ENCODE peak calls at places on chromosomes 2 and 18, in ten cellular contexts. One of them, this sample, is unnamed.

GRCh38 chr2:675460-675859 is 1.7 kb downstream of the TMEM18 start:
- DNase-seq in GM06990: no peak
- DNase-seq in endodermal cell: peak; percentile 42
- DNase-seq in astrocyte of the spinal cord: no peak
- DNase-seq in AG09319: no peak
- DNase-seq in heart left ventricle: no peak
- DNase-seq in left ventricle myocardium inferior: no peak
- DNase-seq in AG04450: no peak
- DNase-seq in B cell: no peak
- DNase-seq in body of pancreas: no peak
- DNase-seq in this sample: no peak

GRCh38 chr2:176096986-176097819 is 2.4 kb upstream of the HOXD12 start:
- DNase-seq in heart left ventricle: peak; percentile 50
- DNase-seq in astrocyte of the spinal cord: peak; percentile 58
- DNase-seq in endodermal cell: peak; percentile 96
- DNase-seq in GM06990: peak; percentile 67
- DNase-seq in AG04450: peak; percentile 10
- DNase-seq in left ventricle myocardium inferior: peak; percentile 51
- DNase-seq in B cell: peak; percentile 56
- DNase-seq in AG09319: no peak
- DNase-seq in body of pancreas: peak; percentile 80
- DNase-seq in this sample: peak; percentile 85

GRCh38 chr2:54483426-54483825 is 27.3 kb downstream of the SPTBN1 start:
- DNase-seq in B cell: no peak
- DNase-seq in endodermal cell: peak; percentile 91
- DNase-seq in AG09319: no peak
- DNase-seq in GM06990: no peak
- DNase-seq in astrocyte of the spinal cord: peak; percentile 62
- DNase-seq in body of pancreas: no peak
- DNase-seq in heart left ventricle: no peak
- DNase-seq in AG04450: no peak
- DNase-seq in left ventricle myocardium inferior: no peak
- DNase-seq in this sample: no peak

GRCh38 chr18:13558132-13558531 is 168.2 kb downstream of the FAM210A start:
- DNase-seq in heart left ventricle: peak; percentile 72
- DNase-seq in AG04450: no peak
- DNase-seq in AG09319: no peak
- DNase-seq in body of pancreas: peak; percentile 27
- DNase-seq in B cell: peak; percentile 65
- DNase-seq in endodermal cell: peak; percentile 78
- DNase-seq in GM06990: peak; percentile 54
- DNase-seq in left ventricle myocardium inferior: peak; percentile 52
- DNase-seq in astrocyte of the spinal cord: peak; percentile 33
- DNase-seq in this sample: peak; percentile 75

GRCh38 chr2:126288362-126288761 is 367.6 kb upstream of the GYPC start:
- DNase-seq in astrocyte of the spinal cord: no peak
- DNase-seq in AG04450: no peak
- DNase-seq in heart left ventricle: no peak
- DNase-seq in left ventricle myocardium inferior: no peak
- DNase-seq in GM06990: no peak
- DNase-seq in body of pancreas: no peak
- DNase-seq in endodermal cell: no peak
- DNase-seq in AG09319: no peak
- DNase-seq in B cell: no peak
- DNase-seq in this sample: no peak

GRCh38 chr2:85215074-85216050 is 82.2 kb downstream of the TCF7L1 start:
- DNase-seq in GM06990: no peak
- DNase-seq in B cell: no peak
- DNase-seq in body of pancreas: peak; percentile 29
- DNase-seq in left ventricle myocardium inferior: no peak
- DNase-seq in endodermal cell: peak; percentile 60
- DNase-seq in heart left ventricle: no peak
- DNase-seq in AG09319: peak; percentile 93
- DNase-seq in AG04450: peak; percentile 86
- DNase-seq in astrocyte of the spinal cord: peak; percentile 95
- DNase-seq in this sample: no peak

GRCh38 chr2:234293973-234294372 is 202.9 kb downstream of the ARL4C start:
- DNase-seq in left ventricle myocardium inferior: no peak
- DNase-seq in GM06990: peak; percentile 29
- DNase-seq in AG09319: no peak
- DNase-seq in B cell: no peak
- DNase-seq in body of pancreas: no peak
- DNase-seq in endodermal cell: no peak
- DNase-seq in AG04450: no peak
- DNase-seq in astrocyte of the spinal cord: no peak
- DNase-seq in heart left ventricle: no peak
- DNase-seq in this sample: no peak

GRCh38 chr2:141515931-141516330 is 614.9 kb downstream of the LRP1B start:
- DNase-seq in heart left ventricle: no peak
- DNase-seq in AG09319: no peak
- DNase-seq in endodermal cell: no peak
- DNase-seq in body of pancreas: no peak
- DNase-seq in AG04450: no peak
- DNase-seq in GM06990: no peak
- DNase-seq in astrocyte of the spinal cord: no peak
- DNase-seq in B cell: no peak
- DNase-seq in left ventricle myocardium inferior: no peak
- DNase-seq in this sample: no peak

GRCh38 chr2:182298456-182298855 is 128.4 kb downstream of the PDE1A start:
- DNase-seq in astrocyte of the spinal cord: no peak
- DNase-seq in AG04450: no peak
- DNase-seq in B cell: no peak
- DNase-seq in body of pancreas: no peak
- DNase-seq in GM06990: no peak
- DNase-seq in endodermal cell: no peak
- DNase-seq in heart left ventricle: no peak
- DNase-seq in left ventricle myocardium inferior: no peak
- DNase-seq in AG09319: no peak
- DNase-seq in this sample: no peak

GRCh38 chr2:41989503-41990180 is 58.2 kb upstream of the PKDCC start:
- DNase-seq in endodermal cell: peak; percentile 47
- DNase-seq in heart left ventricle: no peak
- DNase-seq in body of pancreas: no peak
- DNase-seq in GM06990: no peak
- DNase-seq in B cell: no peak
- DNase-seq in left ventricle myocardium inferior: no peak
- DNase-seq in AG09319: no peak
- DNase-seq in astrocyte of the spinal cord: no peak
- DNase-seq in AG04450: no peak
- DNase-seq in this sample: no peak

GRCh38 chr18:5294113-5294617 is 1.4 kb downstream of the ZBTB14 start:
- DNase-seq in heart left ventricle: no peak
- DNase-seq in AG09319: no peak
- DNase-seq in endodermal cell: no peak
- DNase-seq in AG04450: no peak
- DNase-seq in GM06990: no peak
- DNase-seq in B cell: no peak
- DNase-seq in body of pancreas: peak; percentile 83
- DNase-seq in left ventricle myocardium inferior: peak; percentile 49
- DNase-seq in astrocyte of the spinal cord: no peak
- DNase-seq in this sample: peak; percentile 40

GRCh38 chr2:222288590-222289279 is 10.1 kb downstream of the PAX3 start:
- DNase-seq in AG09319: no peak
- DNase-seq in astrocyte of the spinal cord: no peak
- DNase-seq in B cell: no peak
- DNase-seq in GM06990: no peak
- DNase-seq in body of pancreas: no peak
- DNase-seq in heart left ventricle: no peak
- DNase-seq in left ventricle myocardium inferior: no peak
- DNase-seq in endodermal cell: no peak
- DNase-seq in AG04450: no peak
- DNase-seq in this sample: no peak

GRCh38 chr2:194319222-194319992 is 1337.6 kb upstream of the SLC39A10 start:
- DNase-seq in AG04450: no peak
- DNase-seq in astrocyte of the spinal cord: no peak
- DNase-seq in AG09319: no peak
- DNase-seq in GM06990: no peak
- DNase-seq in endodermal cell: peak; percentile 68
- DNase-seq in B cell: no peak
- DNase-seq in heart left ventricle: no peak
- DNase-seq in body of pancreas: no peak
- DNase-seq in left ventricle myocardium inferior: no peak
- DNase-seq in this sample: no peak
- TF ChIP-seq CTCF in AG04450: no peak
- TF ChIP-seq CTCF in astrocyte of the spinal cord: peak; percentile 6
- TF ChIP-seq CTCF in AG09319: no peak
- TF ChIP-seq CTCF in GM06990: peak; percentile 35
- TF ChIP-seq CTCF in endodermal cell: peak; percentile 76
- TF ChIP-seq CTCF in B cell: peak; percentile 21
- TF ChIP-seq CTCF in heart left ventricle: no peak
- TF ChIP-seq CTCF in body of pancreas: no peak
- TF ChIP-seq CTCF in left ventricle myocardium inferior: no peak
- TF ChIP-seq CTCF in this sample: peak; percentile 7

DNA sequence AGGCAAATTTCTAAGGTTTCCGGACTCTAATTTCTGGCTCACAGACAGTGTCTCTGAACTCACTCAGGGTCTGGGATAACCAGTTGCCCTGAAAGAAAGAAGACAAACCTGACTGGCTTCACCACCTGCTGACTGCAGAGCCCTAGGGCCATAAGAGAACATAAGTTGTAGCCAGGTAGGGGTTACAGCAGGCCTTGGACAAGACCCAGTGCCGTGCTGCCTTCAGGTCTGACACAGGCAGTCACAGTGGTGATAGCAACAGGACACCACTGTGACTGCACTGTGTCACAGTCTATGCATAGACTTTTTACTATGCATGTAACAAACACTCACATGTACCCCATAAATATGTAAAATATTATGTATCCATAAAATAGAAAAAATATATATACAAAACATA is 508.5 kb downstream of the PID1 start:
- DNase-seq in endodermal cell: no peak
- DNase-seq in astrocyte of the spinal cord: no peak
- DNase-seq in left ventricle myocardium inferior: no peak
- DNase-seq in AG04450: no peak
- DNase-seq in GM06990: no peak
- DNase-seq in body of pancreas: no peak
- DNase-seq in B cell: no peak
- DNase-seq in AG09319: no peak
- DNase-seq in heart left ventricle: no peak
- DNase-seq in this sample: no peak
- TF ChIP-seq CTCF in endodermal cell: no peak
- TF ChIP-seq CTCF in astrocyte of the spinal cord: no peak
- TF ChIP-seq CTCF in left ventricle myocardium inferior: no peak
- TF ChIP-seq CTCF in AG04450: no peak
- TF ChIP-seq CTCF in GM06990: no peak
- TF ChIP-seq CTCF in body of pancreas: no peak
- TF ChIP-seq CTCF in B cell: no peak
- TF ChIP-seq CTCF in AG09319: no peak
- TF ChIP-seq CTCF in heart left ventricle: no peak
- TF ChIP-seq CTCF in this sample: no peak

DNA sequence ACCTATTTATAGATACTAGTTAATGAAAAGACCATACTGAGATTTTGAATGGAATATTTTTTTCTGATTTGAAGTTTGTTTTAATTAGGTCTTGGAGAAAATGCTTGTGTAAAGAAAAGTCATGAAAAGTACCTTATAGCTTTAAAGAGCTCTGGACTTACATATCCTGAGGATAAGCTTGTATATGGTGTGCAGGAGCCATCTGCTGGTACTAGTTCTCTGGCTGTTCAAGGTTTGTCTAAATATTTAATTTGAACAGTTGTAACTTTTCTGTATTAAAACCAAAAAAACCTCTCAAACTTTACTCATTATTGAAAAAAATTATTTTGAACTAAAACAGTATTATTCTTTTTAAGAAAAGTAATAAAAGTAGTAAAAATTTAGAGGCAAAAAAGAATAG is 50.2 kb downstream of the UBR3 start:
- DNase-seq in B cell: no peak
- DNase-seq in AG04450: no peak
- DNase-seq in GM06990: no peak
- DNase-seq in astrocyte of the spinal cord: peak; percentile 24
- DNase-seq in body of pancreas: no peak
- DNase-seq in heart left ventricle: no peak
- DNase-seq in left ventricle myocardium inferior: no peak
- DNase-seq in AG09319: no peak
- DNase-seq in endodermal cell: no peak
- DNase-seq in this sample: peak; percentile 35
- TF ChIP-seq CTCF in B cell: no peak
- TF ChIP-seq CTCF in AG04450: peak; percentile 54
- TF ChIP-seq CTCF in GM06990: peak; percentile 18
- TF ChIP-seq CTCF in astrocyte of the spinal cord: peak; percentile 33
- TF ChIP-seq CTCF in body of pancreas: peak; percentile 24
- TF ChIP-seq CTCF in heart left ventricle: peak; percentile 37
- TF ChIP-seq CTCF in left ventricle myocardium inferior: peak; percentile 60
- TF ChIP-seq CTCF in AG09319: peak; percentile 34
- TF ChIP-seq CTCF in endodermal cell: peak; percentile 38
- TF ChIP-seq CTCF in this sample: no peak

GRCh38 chr18:49778826-49779465 is 34.4 kb downstream of the ACAA2 start:
- DNase-seq in endodermal cell: peak; percentile 68
- DNase-seq in GM06990: no peak
- DNase-seq in astrocyte of the spinal cord: peak; percentile 27
- DNase-seq in body of pancreas: no peak
- DNase-seq in B cell: no peak
- DNase-seq in AG09319: no peak
- DNase-seq in left ventricle myocardium inferior: no peak
- DNase-seq in heart left ventricle: no peak
- DNase-seq in AG04450: no peak
- DNase-seq in this sample: no peak

GRCh38 chr18:49788327-49788908 is 24.9 kb downstream of the ACAA2 start:
- DNase-seq in astrocyte of the spinal cord: peak; percentile 36
- DNase-seq in endodermal cell: no peak
- DNase-seq in left ventricle myocardium inferior: no peak
- DNase-seq in heart left ventricle: no peak
- DNase-seq in GM06990: no peak
- DNase-seq in AG09319: no peak
- DNase-seq in AG04450: no peak
- DNase-seq in B cell: no peak
- DNase-seq in body of pancreas: no peak
- DNase-seq in this sample: no peak

GRCh38 chr18:49786019-49786720 is 27.2 kb downstream of the ACAA2 start:
- DNase-seq in heart left ventricle: no peak
- DNase-seq in left ventricle myocardium inferior: no peak
- DNase-seq in AG09319: no peak
- DNase-seq in endodermal cell: no peak
- DNase-seq in body of pancreas: no peak
- DNase-seq in GM06990: no peak
- DNase-seq in B cell: no peak
- DNase-seq in astrocyte of the spinal cord: no peak
- DNase-seq in AG04450: no peak
- DNase-seq in this sample: no peak

DNA sequence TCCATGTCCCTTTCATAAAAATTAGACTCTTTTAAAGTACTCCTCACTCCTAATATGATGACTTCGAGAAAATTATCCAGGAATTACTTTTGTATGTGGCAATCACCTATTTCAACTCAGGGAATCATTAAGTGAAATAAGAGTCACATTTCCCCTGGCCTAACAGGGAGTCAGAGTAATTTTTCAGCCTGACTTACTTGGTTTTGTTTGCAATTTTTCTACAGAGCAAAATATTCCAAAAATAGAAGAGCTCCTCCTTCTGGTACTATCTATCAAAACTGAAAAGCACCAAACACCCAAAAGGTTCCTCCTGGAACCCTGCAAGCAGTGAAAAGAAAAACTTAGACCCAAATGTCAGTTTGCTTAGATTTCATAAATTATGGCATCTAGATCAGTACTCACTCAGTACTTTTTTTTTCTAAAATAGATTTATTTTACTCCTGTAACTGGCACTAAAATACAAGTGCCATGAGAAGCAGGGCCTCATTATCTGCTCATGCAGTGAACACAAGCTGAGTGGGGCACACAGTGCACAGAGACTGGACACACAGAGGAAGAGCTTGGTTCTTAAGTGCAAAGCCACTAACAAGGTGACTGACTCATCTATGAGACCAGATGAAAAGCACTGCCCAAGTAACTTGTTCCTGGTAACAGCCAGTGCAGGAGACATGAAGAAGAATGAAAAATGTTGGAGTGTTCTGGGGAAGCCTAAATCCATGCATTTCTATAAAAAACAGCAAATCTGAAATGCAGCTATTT is 28.7 kb downstream of the ACAA2 start:
- DNase-seq in AG09319: peak; percentile 10
- DNase-seq in GM06990: no peak
- DNase-seq in heart left ventricle: no peak
- DNase-seq in endodermal cell: no peak
- DNase-seq in AG04450: no peak
- DNase-seq in astrocyte of the spinal cord: peak; percentile 13
- DNase-seq in left ventricle myocardium inferior: no peak
- DNase-seq in B cell: no peak
- DNase-seq in body of pancreas: no peak
- DNase-seq in this sample: no peak
- TF ChIP-seq CTCF in AG09319: peak; percentile 41
- TF ChIP-seq CTCF in GM06990: peak; percentile 20
- TF ChIP-seq CTCF in heart left ventricle: no peak
- TF ChIP-seq CTCF in endodermal cell: peak; percentile 37
- TF ChIP-seq CTCF in AG04450: peak; percentile 42
- TF ChIP-seq CTCF in astrocyte of the spinal cord: peak; percentile 21
- TF ChIP-seq CTCF in left ventricle myocardium inferior: no peak
- TF ChIP-seq CTCF in B cell: no peak
- TF ChIP-seq CTCF in body of pancreas: no peak
- TF ChIP-seq CTCF in this sample: no peak